ENCODE peak calls at places on chromosomes 16 and 17, in four cellular contexts. One of them, this sample, is unnamed.

GRCh38 chr17:29663155-29663554 is 40.4 kb upstream of the CORO6 start:
- DNase-seq in WTC11: no peak
- DNase-seq in cardiac fibroblast: no peak
- DNase-seq in ascending aorta: no peak
- DNase-seq in this sample: no peak

GRCh38 chr17:13492351-13493122 is 109.2 kb downstream of the HS3ST3A1 start:
- DNase-seq in WTC11: no peak
- DNase-seq in cardiac fibroblast: no peak
- DNase-seq in ascending aorta: no peak
- DNase-seq in this sample: no peak

GRCh38 chr17:60960398-60961065 is 282.9 kb downstream of the BCAS3 start:
- DNase-seq in WTC11: no peak
- DNase-seq in cardiac fibroblast: no peak
- DNase-seq in ascending aorta: no peak
- DNase-seq in this sample: no peak

GRCh38 chr16:66563574-66564334 is 2.5 kb upstream of the CMTM1 start:
- DNase-seq in WTC11: no peak
- DNase-seq in cardiac fibroblast: no peak
- DNase-seq in ascending aorta: no peak
- DNase-seq in this sample: no peak

GRCh38 chr16:4123617-4124300 is 7.5 kb upstream of the ADCY9 start:
- DNase-seq in WTC11: no peak
- DNase-seq in cardiac fibroblast: peak
- DNase-seq in ascending aorta: no peak
- DNase-seq in this sample: no peak

GRCh38 chr17:21125862-21126261 is 902 bp upstream of the DHRS7B start:
- DNase-seq in WTC11: no peak
- DNase-seq in cardiac fibroblast: no peak
- DNase-seq in ascending aorta: no peak
- DNase-seq in this sample: no peak

GRCh38 chr16:86065711-86066110 is 166.7 kb downstream of the IRF8 start:
- DNase-seq in WTC11: no peak
- DNase-seq in cardiac fibroblast: no peak
- DNase-seq in ascending aorta: no peak
- DNase-seq in this sample: no peak

GRCh38 chr17:61425682-61426481 is 26.2 kb downstream of the TBX2 start:
- DNase-seq in WTC11: peak
- DNase-seq in cardiac fibroblast: no peak
- DNase-seq in ascending aorta: no peak
- DNase-seq in this sample: no peak

GRCh38 chr17:52271781-52272180 is 113.3 kb upstream of the CA10 start:
- DNase-seq in WTC11: no peak
- DNase-seq in cardiac fibroblast: no peak
- DNase-seq in ascending aorta: no peak
- DNase-seq in this sample: no peak

GRCh38 chr16:60755907-60756306 is 1280.3 kb downstream of the CDH8 start:
- DNase-seq in WTC11: no peak
- DNase-seq in cardiac fibroblast: no peak
- DNase-seq in ascending aorta: no peak
- DNase-seq in this sample: no peak

GRCh38 chr16:85767569-85767968 is 16.7 kb upstream of the C16orf74 start:
- DNase-seq in WTC11: no peak
- DNase-seq in cardiac fibroblast: peak
- DNase-seq in ascending aorta: no peak
- DNase-seq in this sample: no peak

GRCh38 chr17:48541574-48542113 is 3.3 kb downstream of the HOXB2 start:
- DNase-seq in WTC11: no peak
- DNase-seq in cardiac fibroblast: peak
- DNase-seq in ascending aorta: peak
- DNase-seq in this sample: no peak

GRCh38 chr17:38320482-38320881 is 23.3 kb downstream of the GPR179 start:
- DNase-seq in WTC11: no peak
- DNase-seq in cardiac fibroblast: no peak
- DNase-seq in ascending aorta: peak
- DNase-seq in this sample: no peak

GRCh38 chr17:28944862-28945741 is 6.2 kb downstream of the PHF12 start:
- DNase-seq in WTC11: no peak
- DNase-seq in cardiac fibroblast: peak
- DNase-seq in ascending aorta: no peak
- DNase-seq in this sample: no peak

GRCh38 chr17:47225436-47225858 is 16.3 kb downstream of the MYL4 start:
- DNase-seq in WTC11: no peak
- DNase-seq in cardiac fibroblast: peak
- DNase-seq in ascending aorta: peak
- DNase-seq in this sample: peak

GRCh38 chr17:16287563-16288027 is 65.7 kb downstream of the CENPV start:
- DNase-seq in WTC11: no peak
- DNase-seq in cardiac fibroblast: peak
- DNase-seq in ascending aorta: peak
- DNase-seq in this sample: peak

GRCh38 chr17:413016-413350 is 60.4 kb upstream of the RPH3AL start:
- DNase-seq in WTC11: no peak
- DNase-seq in cardiac fibroblast: no peak
- DNase-seq in ascending aorta: no peak
- DNase-seq in this sample: no peak

GRCh38 chr17:63035271-63035670 is 69.2 kb downstream of the TANC2 start:
- DNase-seq in WTC11: no peak
- DNase-seq in cardiac fibroblast: peak
- DNase-seq in ascending aorta: no peak
- DNase-seq in this sample: no peak

GRCh38 chr16:57562669-57563486 is 20.4 kb downstream of the ADGRG5 start:
- DNase-seq in WTC11: no peak
- DNase-seq in cardiac fibroblast: no peak
- DNase-seq in ascending aorta: no peak
- DNase-seq in this sample: no peak

GRCh38 chr17:5883775-5884665 is 186.2 kb upstream of the WSCD1 start:
- DNase-seq in WTC11: no peak
- DNase-seq in cardiac fibroblast: no peak
- DNase-seq in ascending aorta: no peak
- DNase-seq in this sample: no peak

GRCh38 chr17:37489197-37490001 is at the start of gene DUSP14:
- DNase-seq in WTC11: peak
- DNase-seq in cardiac fibroblast: peak
- DNase-seq in ascending aorta: peak
- DNase-seq in this sample: peak

GRCh38 chr17:40415390-40415789 is 2.3 kb downstream of the TOP2A start:
- DNase-seq in WTC11: no peak
- DNase-seq in cardiac fibroblast: peak
- DNase-seq in ascending aorta: no peak
- DNase-seq in this sample: no peak

GRCh38 chr17:49545007-49545660 is 30.5 kb upstream of the NXPH3 start:
- DNase-seq in WTC11: no peak
- DNase-seq in cardiac fibroblast: no peak
- DNase-seq in ascending aorta: no peak
- DNase-seq in this sample: no peak

GRCh38 chr17:36641331-36641876 is 40.0 kb downstream of the MRM1 start:
- DNase-seq in WTC11: peak
- DNase-seq in cardiac fibroblast: no peak
- DNase-seq in ascending aorta: no peak
- DNase-seq in this sample: no peak

GRCh38 chr16:1966460-1966859 is at the start of gene RNF151:
- DNase-seq in WTC11: no peak
- DNase-seq in cardiac fibroblast: no peak
- DNase-seq in ascending aorta: no peak
- DNase-seq in this sample: no peak

GRCh38 chr17:48213797-48214196 is 106.2 kb downstream of the SNX11 start:
- DNase-seq in WTC11: no peak
- DNase-seq in cardiac fibroblast: no peak
- DNase-seq in ascending aorta: no peak
- DNase-seq in this sample: no peak

GRCh38 chr17:16298140-16298662 is 55.1 kb downstream of the CENPV start:
- DNase-seq in WTC11: no peak
- DNase-seq in cardiac fibroblast: no peak
- DNase-seq in ascending aorta: no peak
- DNase-seq in this sample: no peak

GRCh38 chr16:81842564-81843242 is 63.6 kb downstream of the PLCG2 start:
- DNase-seq in WTC11: no peak
- DNase-seq in cardiac fibroblast: no peak
- DNase-seq in ascending aorta: no peak
- DNase-seq in this sample: no peak

GRCh38 chr16:14641877-14642276 is 9.1 kb downstream of the BFAR start:
- DNase-seq in WTC11: no peak
- DNase-seq in cardiac fibroblast: peak
- DNase-seq in ascending aorta: no peak
- DNase-seq in this sample: no peak

GRCh38 chr17:46968896-46969295 is 10.2 kb downstream of the RPRML start:
- DNase-seq in WTC11: no peak
- DNase-seq in cardiac fibroblast: no peak
- DNase-seq in ascending aorta: no peak
- DNase-seq in this sample: no peak

GRCh38 chr17:55316499-55316898 is 51.7 kb downstream of the HLF start:
- DNase-seq in WTC11: no peak
- DNase-seq in cardiac fibroblast: no peak
- DNase-seq in ascending aorta: no peak
- DNase-seq in this sample: no peak

GRCh38 chr17:76524598-76525512 is 12.7 kb downstream of the CYGB start:
- DNase-seq in WTC11: no peak
- DNase-seq in cardiac fibroblast: peak
- DNase-seq in ascending aorta: no peak
- DNase-seq in this sample: peak

GRCh38 chr16:85451646-85452363 is 161.3 kb upstream of the GSE1 start:
- DNase-seq in WTC11: no peak
- DNase-seq in cardiac fibroblast: no peak
- DNase-seq in ascending aorta: no peak
- DNase-seq in this sample: no peak

GRCh38 chr17:75518983-75519540 is 2.7 kb downstream of the TSEN54 start:
- DNase-seq in WTC11: peak
- DNase-seq in cardiac fibroblast: no peak
- DNase-seq in ascending aorta: no peak
- DNase-seq in this sample: no peak
- TF ChIP-seq CTCF in WTC11: no peak
- TF ChIP-seq CTCF in cardiac fibroblast: no peak
- TF ChIP-seq CTCF in ascending aorta: no peak
- TF ChIP-seq CTCF in this sample: no peak

GRCh38 chr16:71626018-71626857 is at the start of gene MARVELD3:
- DNase-seq in WTC11: peak
- DNase-seq in cardiac fibroblast: no peak
- DNase-seq in ascending aorta: peak
- DNase-seq in this sample: peak
- TF ChIP-seq CTCF in WTC11: no peak
- TF ChIP-seq CTCF in cardiac fibroblast: no peak
- TF ChIP-seq CTCF in ascending aorta: no peak
- TF ChIP-seq CTCF in this sample: no peak

GRCh38 chr17:43982171-43982570 is 22.3 kb upstream of the NAGS start:
- DNase-seq in WTC11: no peak
- DNase-seq in cardiac fibroblast: no peak
- DNase-seq in ascending aorta: no peak
- DNase-seq in this sample: no peak

GRCh38 chr17:43984521-43984920 is 19.9 kb upstream of the NAGS start:
- DNase-seq in WTC11: peak
- DNase-seq in cardiac fibroblast: no peak
- DNase-seq in ascending aorta: no peak
- DNase-seq in this sample: no peak

GRCh38 chr17:43986225-43986981 is 18.0 kb upstream of the NAGS start:
- DNase-seq in WTC11: no peak
- DNase-seq in cardiac fibroblast: no peak
- DNase-seq in ascending aorta: no peak
- DNase-seq in this sample: no peak

GRCh38 chr17:43983515-43984411 is 20.7 kb upstream of the NAGS start:
- DNase-seq in WTC11: peak
- DNase-seq in cardiac fibroblast: no peak
- DNase-seq in ascending aorta: no peak
- DNase-seq in this sample: peak

DNA sequence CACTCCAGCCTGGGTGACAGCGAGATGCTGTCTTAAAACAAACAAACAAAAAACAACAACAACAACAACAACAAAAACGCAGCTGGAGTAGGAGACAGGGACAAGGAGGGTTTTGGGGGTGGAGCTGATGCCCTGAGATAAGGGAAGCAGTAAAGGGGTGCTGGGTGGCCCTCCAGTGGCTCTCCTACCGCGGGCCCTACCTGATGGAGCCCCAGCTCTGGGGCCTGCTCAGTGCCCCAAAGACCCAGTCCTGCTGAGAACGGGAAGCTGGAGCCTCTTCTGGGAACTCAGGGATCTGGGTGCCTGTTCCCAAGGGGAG is 21.3 kb upstream of the NAGS start:
- DNase-seq in WTC11: no peak
- DNase-seq in cardiac fibroblast: no peak
- DNase-seq in ascending aorta: no peak
- DNase-seq in this sample: no peak
- TF ChIP-seq CTCF in WTC11: no peak
- TF ChIP-seq CTCF in cardiac fibroblast: no peak
- TF ChIP-seq CTCF in ascending aorta: no peak
- TF ChIP-seq CTCF in this sample: no peak

GRCh38 chr16:12497558-12497957 is 306.1 kb downstream of the CPPED1 start:
- DNase-seq in WTC11: no peak
- DNase-seq in cardiac fibroblast: no peak
- DNase-seq in ascending aorta: no peak
- DNase-seq in this sample: no peak

GRCh38 chr16:12498077-12498476 is 305.6 kb downstream of the CPPED1 start:
- DNase-seq in WTC11: no peak
- DNase-seq in cardiac fibroblast: no peak
- DNase-seq in ascending aorta: no peak
- DNase-seq in this sample: no peak

GRCh38 chr16:12496866-12497265 is 306.8 kb downstream of the CPPED1 start:
- DNase-seq in WTC11: no peak
- DNase-seq in cardiac fibroblast: no peak
- DNase-seq in ascending aorta: no peak
- DNase-seq in this sample: no peak

GRCh38 chr16:12500771-12501170 is 302.9 kb downstream of the CPPED1 start:
- DNase-seq in WTC11: no peak
- DNase-seq in cardiac fibroblast: no peak
- DNase-seq in ascending aorta: no peak
- DNase-seq in this sample: peak

DNA sequence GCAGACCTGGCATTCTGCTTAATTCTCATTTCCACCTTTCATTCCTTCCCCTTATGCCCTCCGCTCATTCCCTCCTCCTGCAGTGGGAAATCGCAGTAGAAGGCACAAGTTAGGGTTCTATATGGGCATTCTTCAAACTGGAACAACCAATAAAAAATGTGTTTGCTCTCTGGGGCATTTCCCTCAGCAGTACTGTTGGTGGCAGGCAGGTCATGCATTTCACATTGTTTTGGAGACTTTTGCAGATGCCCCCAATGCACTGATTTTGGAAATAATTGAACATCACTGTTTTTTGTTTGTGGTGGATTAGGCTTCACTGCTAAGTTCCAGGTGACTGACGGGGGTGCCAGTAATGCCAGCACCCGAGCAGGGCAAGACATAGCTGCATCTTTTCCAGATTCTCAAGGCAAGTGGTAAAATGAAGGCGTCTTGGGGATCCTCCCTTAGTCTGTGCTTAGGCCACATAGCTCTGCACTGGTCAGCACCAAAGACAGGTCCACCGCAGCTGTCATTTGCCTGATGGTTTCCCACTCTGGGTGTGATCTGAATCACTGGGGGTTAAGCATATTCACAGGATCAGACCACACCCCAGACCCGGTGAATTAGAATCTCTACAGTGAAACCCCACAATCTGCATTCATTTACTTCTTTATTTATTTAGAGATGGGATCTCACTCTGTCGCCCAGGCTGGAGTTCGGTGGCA is 304.5 kb downstream of the CPPED1 start:
- DNase-seq in WTC11: no peak
- DNase-seq in cardiac fibroblast: no peak
- DNase-seq in ascending aorta: no peak
- DNase-seq in this sample: no peak
- TF ChIP-seq CTCF in WTC11: no peak
- TF ChIP-seq CTCF in cardiac fibroblast: no peak
- TF ChIP-seq CTCF in ascending aorta: no peak
- TF ChIP-seq CTCF in this sample: no peak

GRCh38 chr17:3907483-3908216 is 8.6 kb downstream of the P2RX1 start:
- DNase-seq in WTC11: peak
- DNase-seq in cardiac fibroblast: no peak
- DNase-seq in ascending aorta: no peak
- DNase-seq in this sample: no peak
- TF ChIP-seq CTCF in WTC11: no peak
- TF ChIP-seq CTCF in cardiac fibroblast: no peak
- TF ChIP-seq CTCF in ascending aorta: peak
- TF ChIP-seq CTCF in this sample: peak